ENCODE peak calls at places on chromosome 5, in nine cellular contexts. One of them, this sample, is unnamed.

GRCh38 chr5:91144491-91145232 is 238.5 kb downstream of the ARRDC3 start:
- DNase-seq in astrocyte of the spinal cord: no peak
- DNase-seq in IMR-90: no peak
- DNase-seq in AG10803: no peak
- DNase-seq in body of pancreas: no peak
- DNase-seq in neural progenitor cell: no peak
- DNase-seq in esophagus squamous epithelium: no peak
- DNase-seq in AG04450: no peak
- DNase-seq in transverse colon: no peak
- DNase-seq in this sample: no peak

GRCh38 chr5:88954511-88954910 is 71.5 kb upstream of the MEF2C start:
- DNase-seq in IMR-90: no peak
- DNase-seq in transverse colon: no peak
- DNase-seq in esophagus squamous epithelium: no peak
- DNase-seq in neural progenitor cell: no peak
- DNase-seq in astrocyte of the spinal cord: no peak
- DNase-seq in AG10803: peak
- DNase-seq in body of pancreas: no peak
- DNase-seq in AG04450: no peak
- DNase-seq in this sample: no peak

GRCh38 chr5:149801307-149801985 is 71.3 kb downstream of the PPARGC1B start:
- DNase-seq in transverse colon: no peak
- DNase-seq in astrocyte of the spinal cord: no peak
- DNase-seq in body of pancreas: no peak
- DNase-seq in AG04450: no peak
- DNase-seq in neural progenitor cell: no peak
- DNase-seq in AG10803: no peak
- DNase-seq in IMR-90: no peak
- DNase-seq in esophagus squamous epithelium: no peak
- DNase-seq in this sample: no peak

GRCh38 chr5:76809141-76809540 is 9.7 kb upstream of the F2RL1 start:
- DNase-seq in AG04450: no peak
- DNase-seq in body of pancreas: no peak
- DNase-seq in neural progenitor cell: no peak
- DNase-seq in transverse colon: no peak
- DNase-seq in IMR-90: no peak
- DNase-seq in esophagus squamous epithelium: no peak
- DNase-seq in AG10803: no peak
- DNase-seq in astrocyte of the spinal cord: no peak
- DNase-seq in this sample: no peak

GRCh38 chr5:136063778-136064465 is 35.1 kb downstream of the TGFBI start:
- DNase-seq in AG04450: no peak
- DNase-seq in transverse colon: no peak
- DNase-seq in neural progenitor cell: no peak
- DNase-seq in esophagus squamous epithelium: no peak
- DNase-seq in IMR-90: no peak
- DNase-seq in body of pancreas: no peak
- DNase-seq in AG10803: no peak
- DNase-seq in astrocyte of the spinal cord: no peak
- DNase-seq in this sample: no peak

GRCh38 chr5:1892211-1892610 is 9.5 kb upstream of the IRX4 start:
- DNase-seq in neural progenitor cell: no peak
- DNase-seq in transverse colon: no peak
- DNase-seq in esophagus squamous epithelium: no peak
- DNase-seq in body of pancreas: no peak
- DNase-seq in AG04450: no peak
- DNase-seq in IMR-90: no peak
- DNase-seq in astrocyte of the spinal cord: no peak
- DNase-seq in AG10803: no peak
- DNase-seq in this sample: no peak

GRCh38 chr5:29114331-29114768 is 2076.0 kb upstream of the CDH9 start:
- DNase-seq in neural progenitor cell: no peak
- DNase-seq in esophagus squamous epithelium: no peak
- DNase-seq in AG10803: no peak
- DNase-seq in AG04450: no peak
- DNase-seq in astrocyte of the spinal cord: no peak
- DNase-seq in IMR-90: no peak
- DNase-seq in transverse colon: no peak
- DNase-seq in body of pancreas: no peak
- DNase-seq in this sample: no peak

GRCh38 chr5:77367733-77368132 is 124.4 kb downstream of the WDR41 start:
- DNase-seq in AG04450: no peak
- DNase-seq in transverse colon: no peak
- DNase-seq in astrocyte of the spinal cord: peak
- DNase-seq in body of pancreas: no peak
- DNase-seq in AG10803: no peak
- DNase-seq in esophagus squamous epithelium: no peak
- DNase-seq in IMR-90: peak
- DNase-seq in neural progenitor cell: no peak
- DNase-seq in this sample: peak

DNA sequence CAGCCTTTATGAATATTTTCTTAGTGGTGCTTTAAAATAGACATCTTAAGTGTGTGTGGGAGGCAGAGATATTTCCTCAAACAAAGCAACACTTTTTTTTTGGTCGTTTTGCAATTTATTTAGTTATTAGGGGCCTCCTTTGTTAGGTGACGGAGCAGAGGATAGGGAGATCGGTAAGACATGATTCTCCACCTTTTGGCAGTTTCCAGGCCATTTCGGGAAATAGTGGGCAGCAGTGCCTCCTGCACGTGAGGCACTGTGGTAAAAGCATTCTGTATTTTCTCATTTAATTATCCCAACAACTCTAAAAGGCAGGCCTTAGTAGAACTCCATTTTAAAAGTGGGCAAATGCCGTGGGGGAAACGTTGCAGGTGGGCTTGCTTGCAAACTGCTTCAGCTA is 1.9 kb downstream of the OCLN start:
- DNase-seq in AG10803: no peak
- DNase-seq in transverse colon: no peak
- DNase-seq in esophagus squamous epithelium: no peak
- DNase-seq in astrocyte of the spinal cord: no peak
- DNase-seq in AG04450: no peak
- DNase-seq in IMR-90: no peak
- DNase-seq in neural progenitor cell: no peak
- DNase-seq in body of pancreas: no peak
- DNase-seq in this sample: no peak
- H3K4me3 ChIP-seq in AG10803: no peak
- H3K4me3 ChIP-seq in transverse colon: no peak
- H3K4me3 ChIP-seq in esophagus squamous epithelium: peak
- H3K4me3 ChIP-seq in astrocyte of the spinal cord: no peak
- H3K4me3 ChIP-seq in AG04450: no peak
- H3K4me3 ChIP-seq in IMR-90: no peak
- H3K4me3 ChIP-seq in neural progenitor cell: peak
- H3K4me3 ChIP-seq in body of pancreas: peak
- H3K4me3 ChIP-seq in this sample: no peak

GRCh38 chr5:108345541-108346171 is 36.2 kb downstream of the FBXL17 start:
- DNase-seq in astrocyte of the spinal cord: peak
- DNase-seq in AG10803: peak
- DNase-seq in AG04450: peak
- DNase-seq in transverse colon: no peak
- DNase-seq in IMR-90: peak
- DNase-seq in esophagus squamous epithelium: no peak
- DNase-seq in body of pancreas: no peak
- DNase-seq in neural progenitor cell: peak
- DNase-seq in this sample: peak
- TF ChIP-seq CTCF in astrocyte of the spinal cord: peak
- TF ChIP-seq CTCF in AG10803: peak
- TF ChIP-seq CTCF in AG04450: peak
- TF ChIP-seq CTCF in transverse colon: peak
- TF ChIP-seq CTCF in IMR-90: peak
- TF ChIP-seq CTCF in esophagus squamous epithelium: peak
- TF ChIP-seq CTCF in body of pancreas: peak
- TF ChIP-seq CTCF in neural progenitor cell: peak
- TF ChIP-seq CTCF in this sample: peak

GRCh38 chr5:154477382-154478223 is 424 bp downstream of the HAND1 start:
- DNase-seq in neural progenitor cell: peak
- DNase-seq in esophagus squamous epithelium: no peak
- DNase-seq in IMR-90: peak
- DNase-seq in body of pancreas: no peak
- DNase-seq in transverse colon: no peak
- DNase-seq in AG04450: no peak
- DNase-seq in astrocyte of the spinal cord: peak
- DNase-seq in AG10803: no peak
- DNase-seq in this sample: peak

GRCh38 chr5:154479160-154479943 is 1.3 kb upstream of the HAND1 start:
- DNase-seq in body of pancreas: no peak
- DNase-seq in esophagus squamous epithelium: no peak
- DNase-seq in transverse colon: no peak
- DNase-seq in neural progenitor cell: peak
- DNase-seq in IMR-90: no peak
- DNase-seq in astrocyte of the spinal cord: no peak
- DNase-seq in AG04450: no peak
- DNase-seq in AG10803: no peak
- DNase-seq in this sample: no peak

GRCh38 chr5:154476343-154477213 is 1.4 kb downstream of the HAND1 start:
- DNase-seq in neural progenitor cell: peak
- DNase-seq in body of pancreas: no peak
- DNase-seq in IMR-90: no peak
- DNase-seq in transverse colon: no peak
- DNase-seq in astrocyte of the spinal cord: no peak
- DNase-seq in esophagus squamous epithelium: no peak
- DNase-seq in AG04450: no peak
- DNase-seq in AG10803: no peak
- DNase-seq in this sample: no peak

GRCh38 chr5:154478752-154479159 is 729 bp upstream of the HAND1 start:
- DNase-seq in esophagus squamous epithelium: no peak
- DNase-seq in IMR-90: no peak
- DNase-seq in AG04450: no peak
- DNase-seq in transverse colon: no peak
- DNase-seq in astrocyte of the spinal cord: no peak
- DNase-seq in AG10803: no peak
- DNase-seq in body of pancreas: no peak
- DNase-seq in neural progenitor cell: peak
- DNase-seq in this sample: peak

GRCh38 chr5:154478224-154478565 is at the start of gene HAND1:
- DNase-seq in esophagus squamous epithelium: no peak
- DNase-seq in IMR-90: no peak
- DNase-seq in astrocyte of the spinal cord: no peak
- DNase-seq in neural progenitor cell: peak
- DNase-seq in AG04450: no peak
- DNase-seq in body of pancreas: peak
- DNase-seq in transverse colon: peak
- DNase-seq in AG10803: no peak
- DNase-seq in this sample: peak
- H3K4me3 ChIP-seq in esophagus squamous epithelium: no peak
- H3K4me3 ChIP-seq in IMR-90: no peak
- H3K4me3 ChIP-seq in astrocyte of the spinal cord: no peak
- H3K4me3 ChIP-seq in neural progenitor cell: peak
- H3K4me3 ChIP-seq in AG04450: no peak
- H3K4me3 ChIP-seq in body of pancreas: no peak
- H3K4me3 ChIP-seq in transverse colon: peak
- H3K4me3 ChIP-seq in AG10803: peak
- H3K4me3 ChIP-seq in this sample: peak

DNA sequence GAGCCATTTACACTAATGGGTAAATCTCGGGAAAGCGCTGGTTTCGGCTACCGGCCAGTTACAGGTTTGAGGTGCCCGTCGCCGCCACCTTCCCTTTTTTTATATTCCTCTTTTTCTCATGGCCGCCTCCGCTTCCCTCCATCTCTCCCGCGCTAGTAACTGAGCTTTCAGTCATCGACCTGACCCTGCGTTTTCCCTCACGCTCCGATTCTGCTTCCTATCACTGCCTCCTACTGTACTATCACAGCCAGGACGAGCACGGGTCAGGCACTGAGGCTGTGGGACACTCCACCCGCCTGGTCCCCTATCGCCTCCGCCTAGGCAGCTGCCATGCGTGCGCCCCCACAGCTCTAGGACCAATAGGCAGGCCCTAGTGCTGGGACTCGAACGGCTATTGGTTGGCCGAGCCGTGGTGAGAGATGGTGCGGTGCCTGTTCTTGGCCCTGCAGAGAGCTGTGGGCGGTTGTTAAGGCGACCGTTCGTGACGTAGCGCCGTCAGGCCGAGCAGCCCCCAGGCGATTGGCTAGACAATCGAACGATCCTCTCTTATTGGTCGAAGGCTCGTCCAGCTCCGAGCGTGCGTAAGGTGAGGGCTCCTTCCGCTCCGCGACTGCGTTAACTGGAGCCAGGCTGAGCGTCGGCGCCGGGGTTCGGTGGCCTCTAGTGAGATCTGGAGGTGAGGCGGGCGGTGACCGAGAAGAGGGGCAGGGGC is at the start of gene HMGCR:
- DNase-seq in IMR-90: peak
- DNase-seq in AG04450: peak
- DNase-seq in body of pancreas: peak
- DNase-seq in esophagus squamous epithelium: peak
- DNase-seq in neural progenitor cell: peak
- DNase-seq in astrocyte of the spinal cord: peak
- DNase-seq in AG10803: peak
- DNase-seq in transverse colon: peak
- DNase-seq in this sample: peak
- TF ChIP-seq CTCF in IMR-90: peak
- TF ChIP-seq CTCF in AG04450: no peak
- TF ChIP-seq CTCF in body of pancreas: no peak
- TF ChIP-seq CTCF in esophagus squamous epithelium: no peak
- TF ChIP-seq CTCF in neural progenitor cell: peak
- TF ChIP-seq CTCF in astrocyte of the spinal cord: peak
- TF ChIP-seq CTCF in AG10803: peak
- TF ChIP-seq CTCF in transverse colon: peak
- TF ChIP-seq CTCF in this sample: peak

DNA sequence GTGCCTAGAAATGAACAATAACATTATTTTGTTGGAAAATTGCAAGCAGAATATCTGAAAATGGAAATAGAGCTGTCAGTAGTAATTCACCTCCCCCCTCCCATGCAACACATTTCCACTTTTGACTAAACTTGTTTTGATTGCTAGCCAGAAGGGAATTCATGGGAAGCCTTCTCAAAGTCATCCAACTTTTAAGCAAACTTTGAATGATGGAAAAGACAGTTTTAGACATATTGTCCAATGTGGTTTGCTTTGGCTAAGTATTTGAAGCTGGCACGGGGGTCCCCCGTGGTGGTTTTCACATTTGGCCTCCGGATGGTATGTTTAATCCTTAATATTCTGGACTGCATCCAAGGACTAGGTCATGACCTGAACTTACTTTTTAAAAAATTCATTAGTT is 7.5 kb downstream of the NR2F1 start:
- DNase-seq in IMR-90: no peak
- DNase-seq in body of pancreas: no peak
- DNase-seq in AG04450: no peak
- DNase-seq in neural progenitor cell: no peak
- DNase-seq in AG10803: no peak
- DNase-seq in esophagus squamous epithelium: no peak
- DNase-seq in transverse colon: no peak
- DNase-seq in astrocyte of the spinal cord: peak
- DNase-seq in this sample: no peak
- H3K4me3 ChIP-seq in IMR-90: peak
- H3K4me3 ChIP-seq in body of pancreas: no peak
- H3K4me3 ChIP-seq in AG04450: peak
- H3K4me3 ChIP-seq in neural progenitor cell: no peak
- H3K4me3 ChIP-seq in AG10803: no peak
- H3K4me3 ChIP-seq in esophagus squamous epithelium: no peak
- H3K4me3 ChIP-seq in transverse colon: no peak
- H3K4me3 ChIP-seq in astrocyte of the spinal cord: peak
- H3K4me3 ChIP-seq in this sample: peak